ENCODE peak calls at places on chromosomes 3 and 15, in five cellular contexts. One of them, this sample, is unnamed.

GRCh38 chr3:139307601-139308146 is 36.1 kb upstream of the MRPS22 start:
- DNase-seq in stimulated activated CD4-positive, alpha-beta T cell treated with anti-CD3 and anti-CD28 coated beads, Interleukin-4, amount 100 ng/mL, for 1 hour: no peak
- DNase-seq in T-helper 17 cell: no peak
- DNase-seq in T follicular helper cell: no peak
- DNase-seq in sigmoid colon: no peak
- DNase-seq in this sample: no peak

GRCh38 chr3:40187945-40188344 is 121.6 kb upstream of the EIF1B start:
- DNase-seq in T follicular helper cell: no peak
- DNase-seq in T-helper 17 cell: no peak
- DNase-seq in stimulated activated CD4-positive, alpha-beta T cell treated with anti-CD3 and anti-CD28 coated beads, Interleukin-4, amount 100 ng/mL, for 1 hour: no peak
- DNase-seq in sigmoid colon: no peak
- DNase-seq in this sample: no peak

GRCh38 chr3:21645121-21645897 is 105.7 kb downstream of the ZNF385D start:
- DNase-seq in T-helper 17 cell: no peak
- DNase-seq in T follicular helper cell: no peak
- DNase-seq in sigmoid colon: no peak
- DNase-seq in stimulated activated CD4-positive, alpha-beta T cell treated with anti-CD3 and anti-CD28 coated beads, Interleukin-4, amount 100 ng/mL, for 1 hour: no peak
- DNase-seq in this sample: no peak

GRCh38 chr3:47578119-47578630 is 490 bp downstream of the CSPG5 start:
- DNase-seq in T-helper 17 cell: peak
- DNase-seq in T follicular helper cell: peak
- DNase-seq in sigmoid colon: no peak
- DNase-seq in stimulated activated CD4-positive, alpha-beta T cell treated with anti-CD3 and anti-CD28 coated beads, Interleukin-4, amount 100 ng/mL, for 1 hour: peak
- DNase-seq in this sample: no peak

GRCh38 chr3:151112731-151113130 is 27.3 kb downstream of the MED12L start:
- DNase-seq in sigmoid colon: no peak
- DNase-seq in stimulated activated CD4-positive, alpha-beta T cell treated with anti-CD3 and anti-CD28 coated beads, Interleukin-4, amount 100 ng/mL, for 1 hour: no peak
- DNase-seq in T follicular helper cell: no peak
- DNase-seq in T-helper 17 cell: no peak
- DNase-seq in this sample: no peak

GRCh38 chr3:14141144-14141543 is 16.3 kb downstream of the TMEM43 start:
- DNase-seq in T follicular helper cell: no peak
- DNase-seq in T-helper 17 cell: no peak
- DNase-seq in sigmoid colon: no peak
- DNase-seq in stimulated activated CD4-positive, alpha-beta T cell treated with anti-CD3 and anti-CD28 coated beads, Interleukin-4, amount 100 ng/mL, for 1 hour: no peak
- DNase-seq in this sample: no peak

GRCh38 chr3:120793601-120794000 is 51.1 kb downstream of the GTF2E1 start:
- DNase-seq in stimulated activated CD4-positive, alpha-beta T cell treated with anti-CD3 and anti-CD28 coated beads, Interleukin-4, amount 100 ng/mL, for 1 hour: no peak
- DNase-seq in sigmoid colon: no peak
- DNase-seq in T-helper 17 cell: no peak
- DNase-seq in T follicular helper cell: no peak
- DNase-seq in this sample: no peak

GRCh38 chr3:170391108-170391507 is 27.6 kb upstream of the CLDN11 start:
- DNase-seq in T-helper 17 cell: no peak
- DNase-seq in sigmoid colon: no peak
- DNase-seq in stimulated activated CD4-positive, alpha-beta T cell treated with anti-CD3 and anti-CD28 coated beads, Interleukin-4, amount 100 ng/mL, for 1 hour: no peak
- DNase-seq in T follicular helper cell: no peak
- DNase-seq in this sample: no peak

GRCh38 chr3:11953350-11953749 is 50.8 kb upstream of the SYN2 start:
- DNase-seq in sigmoid colon: no peak
- DNase-seq in T-helper 17 cell: no peak
- DNase-seq in stimulated activated CD4-positive, alpha-beta T cell treated with anti-CD3 and anti-CD28 coated beads, Interleukin-4, amount 100 ng/mL, for 1 hour: no peak
- DNase-seq in T follicular helper cell: no peak
- DNase-seq in this sample: no peak

GRCh38 chr15:69664572-69665326 is 212.1 kb downstream of the RPLP1 start:
- DNase-seq in stimulated activated CD4-positive, alpha-beta T cell treated with anti-CD3 and anti-CD28 coated beads, Interleukin-4, amount 100 ng/mL, for 1 hour: no peak
- DNase-seq in T-helper 17 cell: no peak
- DNase-seq in T follicular helper cell: no peak
- DNase-seq in sigmoid colon: no peak
- DNase-seq in this sample: no peak

GRCh38 chr3:121414924-121415323 is 130.9 kb downstream of the POLQ start:
- DNase-seq in stimulated activated CD4-positive, alpha-beta T cell treated with anti-CD3 and anti-CD28 coated beads, Interleukin-4, amount 100 ng/mL, for 1 hour: no peak
- DNase-seq in sigmoid colon: no peak
- DNase-seq in T follicular helper cell: no peak
- DNase-seq in T-helper 17 cell: no peak
- DNase-seq in this sample: no peak

GRCh38 chr3:183871541-183871940 is 13.1 kb downstream of the PARL start:
- DNase-seq in T follicular helper cell: no peak
- DNase-seq in stimulated activated CD4-positive, alpha-beta T cell treated with anti-CD3 and anti-CD28 coated beads, Interleukin-4, amount 100 ng/mL, for 1 hour: no peak
- DNase-seq in sigmoid colon: no peak
- DNase-seq in T-helper 17 cell: no peak
- DNase-seq in this sample: no peak

GRCh38 chr3:195221015-195221853 is 49.7 kb downstream of the XXYLT1 start:
- DNase-seq in T-helper 17 cell: no peak
- DNase-seq in T follicular helper cell: no peak
- DNase-seq in stimulated activated CD4-positive, alpha-beta T cell treated with anti-CD3 and anti-CD28 coated beads, Interleukin-4, amount 100 ng/mL, for 1 hour: no peak
- DNase-seq in sigmoid colon: peak
- DNase-seq in this sample: no peak

GRCh38 chr3:197599089-197599765 is 43.5 kb upstream of the BDH1 start:
- DNase-seq in sigmoid colon: peak
- DNase-seq in stimulated activated CD4-positive, alpha-beta T cell treated with anti-CD3 and anti-CD28 coated beads, Interleukin-4, amount 100 ng/mL, for 1 hour: peak
- DNase-seq in T follicular helper cell: peak
- DNase-seq in T-helper 17 cell: peak
- DNase-seq in this sample: no peak

GRCh38 chr3:151501171-151501790 is 40.4 kb upstream of the IGSF10 start:
- DNase-seq in stimulated activated CD4-positive, alpha-beta T cell treated with anti-CD3 and anti-CD28 coated beads, Interleukin-4, amount 100 ng/mL, for 1 hour: no peak
- DNase-seq in T-helper 17 cell: no peak
- DNase-seq in sigmoid colon: no peak
- DNase-seq in T follicular helper cell: no peak
- DNase-seq in this sample: no peak

GRCh38 chr15:90002428-90002844 is 1.3 kb downstream of the ZNF710 start:
- DNase-seq in sigmoid colon: peak
- DNase-seq in T follicular helper cell: no peak
- DNase-seq in T-helper 17 cell: no peak
- DNase-seq in stimulated activated CD4-positive, alpha-beta T cell treated with anti-CD3 and anti-CD28 coated beads, Interleukin-4, amount 100 ng/mL, for 1 hour: peak
- DNase-seq in this sample: no peak

GRCh38 chr3:146640955-146641867 is 36.1 kb upstream of the PLSCR5 start:
- DNase-seq in T-helper 17 cell: no peak
- DNase-seq in stimulated activated CD4-positive, alpha-beta T cell treated with anti-CD3 and anti-CD28 coated beads, Interleukin-4, amount 100 ng/mL, for 1 hour: no peak
- DNase-seq in sigmoid colon: no peak
- DNase-seq in T follicular helper cell: no peak
- DNase-seq in this sample: no peak

GRCh38 chr15:40847225-40847961 is 3.5 kb downstream of the SPINT1 start:
- DNase-seq in sigmoid colon: no peak
- DNase-seq in T-helper 17 cell: no peak
- DNase-seq in stimulated activated CD4-positive, alpha-beta T cell treated with anti-CD3 and anti-CD28 coated beads, Interleukin-4, amount 100 ng/mL, for 1 hour: no peak
- DNase-seq in T follicular helper cell: no peak
- DNase-seq in this sample: peak

GRCh38 chr15:25850154-25851111 is 12.7 kb downstream of the ATP10A start:
- DNase-seq in T follicular helper cell: peak
- DNase-seq in T-helper 17 cell: peak
- DNase-seq in stimulated activated CD4-positive, alpha-beta T cell treated with anti-CD3 and anti-CD28 coated beads, Interleukin-4, amount 100 ng/mL, for 1 hour: peak
- DNase-seq in sigmoid colon: peak
- DNase-seq in this sample: peak

GRCh38 chr15:31268108-31268501 is 58.5 kb upstream of the KLF13 start:
- DNase-seq in T-helper 17 cell: no peak
- DNase-seq in T follicular helper cell: no peak
- DNase-seq in stimulated activated CD4-positive, alpha-beta T cell treated with anti-CD3 and anti-CD28 coated beads, Interleukin-4, amount 100 ng/mL, for 1 hour: no peak
- DNase-seq in sigmoid colon: peak
- DNase-seq in this sample: peak

GRCh38 chr3:184748219-184749135 is 36.6 kb upstream of the MAGEF1 start:
- DNase-seq in T follicular helper cell: no peak
- DNase-seq in T-helper 17 cell: no peak
- DNase-seq in sigmoid colon: no peak
- DNase-seq in stimulated activated CD4-positive, alpha-beta T cell treated with anti-CD3 and anti-CD28 coated beads, Interleukin-4, amount 100 ng/mL, for 1 hour: no peak
- DNase-seq in this sample: peak

GRCh38 chr15:93305306-93305705 is 216.3 kb upstream of the RGMA start:
- DNase-seq in stimulated activated CD4-positive, alpha-beta T cell treated with anti-CD3 and anti-CD28 coated beads, Interleukin-4, amount 100 ng/mL, for 1 hour: no peak
- DNase-seq in T-helper 17 cell: no peak
- DNase-seq in T follicular helper cell: no peak
- DNase-seq in sigmoid colon: no peak
- DNase-seq in this sample: no peak

GRCh38 chr15:38864827-38865604 is 300.4 kb upstream of the RASGRP1 start:
- DNase-seq in T follicular helper cell: no peak
- DNase-seq in stimulated activated CD4-positive, alpha-beta T cell treated with anti-CD3 and anti-CD28 coated beads, Interleukin-4, amount 100 ng/mL, for 1 hour: no peak
- DNase-seq in T-helper 17 cell: no peak
- DNase-seq in sigmoid colon: peak
- DNase-seq in this sample: no peak